ENCODE peak calls at places on chromosomes 2 and 18, in six cellular contexts. J is HepG2, T is K562, V is SK-N-SH, Y is GM12878, M is HCT116. S is an unnamed sample.

GRCh38 chr18:8841781-8842485 is 136.6 kb downstream of the MTCL1 start:
- DNase-seq in J (no peak), T (no peak), V (no peak), Y (no peak), M (no peak), S (no peak)

GRCh38 chr18:22309191-22309590 is 108.5 kb downstream of the CTAGE1 start:
- DNase-seq in J (no peak), T (no peak), V (no peak), Y (no peak), M (no peak), S (no peak)

GRCh38 chr18:34695300-34695699 is 14.8 kb upstream of the DTNA start:
- DNase-seq in J (no peak), T (no peak), V (no peak), Y (no peak), M (no peak), S (no peak)

GRCh38 chr2:33160217-33160616 is 213.5 kb downstream of the LTBP1 start:
- DNase-seq in J (no peak), T (no peak), V (no peak), Y (no peak), M (no peak), S (no peak)

GRCh38 chr18:66616523-66616983 is 12.7 kb upstream of the CDH19 start:
- DNase-seq in J (peak), T (no peak), V (peak), Y (no peak), M (no peak), S (peak)

GRCh38 chr2:42804338-42804737 is 12.0 kb upstream of the HAAO start:
- DNase-seq in J (no peak), T (no peak), V (no peak), Y (no peak), M (no peak), S (no peak)

GRCh38 chr2:128280901-128281321 is 37.8 kb downstream of the HS6ST1 start:
- DNase-seq in J (no peak), T (no peak), V (no peak), Y (no peak), M (no peak), S (no peak)

GRCh38 chr2:239106314-239106908 is 258.5 kb downstream of the TWIST2 start:
- DNase-seq in J (peak), T (peak), V (peak), Y (no peak), M (peak), S (peak)

GRCh38 chr2:69382547-69382946 is 4.5 kb downstream of the GFPT1 start:
- DNase-seq in J (no peak), T (no peak), V (no peak), Y (no peak), M (no peak), S (no peak)

GRCh38 chr2:8669157-8669852 is 12.6 kb upstream of the ID2 start:
- DNase-seq in J (no peak), T (no peak), V (no peak), Y (no peak), M (no peak), S (no peak)

GRCh38 chr2:100632759-100633158 is 70.0 kb downstream of the PDCL3 start:
- DNase-seq in J (no peak), T (peak), V (no peak), Y (no peak), M (no peak), S (no peak)

GRCh38 chr2:71358931-71359671 is 27.5 kb downstream of the ZNF638 start:
- DNase-seq in J (no peak), T (no peak), V (no peak), Y (no peak), M (no peak), S (no peak)

GRCh38 chr2:54570925-54571694 is 115.0 kb downstream of the SPTBN1 start:
- DNase-seq in J (peak), T (peak), V (peak), Y (peak), M (no peak), S (no peak)

GRCh38 chr2:223560704-223561435 is 41.3 kb downstream of the SCG2 start:
- DNase-seq in J (no peak), T (no peak), V (no peak), Y (no peak), M (peak), S (no peak)

GRCh38 chr2:158009425-158009824 is 92.3 kb upstream of the UPP2 start:
- DNase-seq in J (no peak), T (peak), V (no peak), Y (no peak), M (no peak), S (no peak)

GRCh38 chr2:9980520-9980919 is 29.0 kb downstream of the GRHL1 start:
- DNase-seq in J (no peak), T (no peak), V (no peak), Y (no peak), M (no peak), S (no peak)

GRCh38 chr2:6425037-6425436 is 440.7 kb downstream of the CMPK2 start:
- DNase-seq in J (no peak), T (no peak), V (no peak), Y (no peak), M (no peak), S (no peak)

GRCh38 chr2:113767811-113768210 is 11.4 kb upstream of the SLC35F5 start:
- DNase-seq in J (no peak), T (no peak), V (no peak), Y (no peak), M (no peak), S (no peak)

GRCh38 chr2:171579481-171579880 is 57.2 kb downstream of the CYBRD1 start:
- DNase-seq in J (no peak), T (no peak), V (no peak), Y (no peak), M (no peak), S (no peak)

GRCh38 chr2:60299179-60299578 is 254.3 kb downstream of the BCL11A start:
- DNase-seq in J (no peak), T (no peak), V (no peak), Y (no peak), M (no peak), S (no peak)

GRCh38 chr2:134170700-134171099 is 83.2 kb upstream of the MGAT5 start:
- DNase-seq in J (no peak), T (peak), V (no peak), Y (no peak), M (no peak), S (no peak)

GRCh38 chr18:23689616-23690504 is 607 bp downstream of the LAMA3 start:
- DNase-seq in J (no peak), T (no peak), V (no peak), Y (no peak), M (no peak), S (peak)

GRCh38 chr2:239018291-239019192 is 170.7 kb downstream of the TWIST2 start:
- DNase-seq in J (no peak), T (no peak), V (no peak), Y (no peak), M (no peak), S (no peak)

GRCh38 chr2:15195723-15196270 is 365.3 kb downstream of the NBAS start:
- DNase-seq in J (no peak), T (no peak), V (no peak), Y (no peak), M (no peak), S (peak)

GRCh38 chr18:48412339-48412929 is 3.3 kb upstream of the ZBTB7C start:
- DNase-seq in J (peak), T (peak), V (peak), Y (no peak), M (peak), S (peak)

GRCh38 chr2:172181840-172182239 is 79.1 kb upstream of the DLX2 start:
- DNase-seq in J (no peak), T (no peak), V (no peak), Y (no peak), M (no peak), S (no peak)

GRCh38 chr2:161710131-161710915 is 86.1 kb downstream of the SLC4A10 start:
- DNase-seq in J (no peak), T (no peak), V (no peak), Y (no peak), M (no peak), S (no peak)

GRCh38 chr2:119123359-119123758 is 35.2 kb downstream of the C1QL2 start:
- DNase-seq in J (no peak), T (no peak), V (no peak), Y (no peak), M (no peak), S (no peak)

GRCh38 chr2:217974389-217975005 is 28.3 kb downstream of the TNS1 start:
- DNase-seq in J (no peak), T (no peak), V (no peak), Y (no peak), M (no peak), S (no peak)

GRCh38 chr2:42063383-42064171 is 15.8 kb downstream of the PKDCC start:
- DNase-seq in J (peak), T (no peak), V (no peak), Y (no peak), M (no peak), S (no peak)

GRCh38 chr2:218567797-218568189 is 358 bp downstream of the USP37 start:
- DNase-seq in J (no peak), T (no peak), V (no peak), Y (no peak), M (no peak), S (no peak)

GRCh38 chr2:595831-596592 is 81.2 kb downstream of the TMEM18 start:
- DNase-seq in J (no peak), T (no peak), V (peak), Y (no peak), M (no peak), S (no peak)

DNA sequence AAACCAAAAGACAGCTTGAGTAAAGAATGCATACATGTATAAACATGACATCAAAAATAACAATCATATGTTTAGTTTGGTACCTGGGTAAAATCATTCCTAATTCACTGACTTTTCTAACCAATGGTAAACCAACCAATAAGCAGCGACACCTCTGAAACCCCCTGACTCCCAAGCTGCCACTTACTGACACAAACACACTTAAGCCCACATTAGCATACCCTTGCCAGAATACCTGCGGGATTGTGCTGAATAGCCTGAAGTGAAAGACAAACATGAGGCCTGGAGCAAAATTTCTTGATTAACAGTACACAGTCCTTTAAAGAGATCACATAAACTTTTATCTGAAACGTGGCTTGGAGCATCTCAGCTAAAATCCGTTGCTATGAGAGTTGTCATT is 902.9 kb downstream of the TMEM182 start:
- DNase-seq in J (no peak), T (no peak), V (no peak), Y (no peak), M (no peak), S (no peak)
- TF ChIP-seq JUND in J (no peak), T (no peak), V (no peak), Y (no peak), M (no peak), S (no peak)

GRCh38 chr2:187169864-187170263 is 278.2 kb downstream of the CALCRL start:
- DNase-seq in J (no peak), T (no peak), V (no peak), Y (no peak), M (no peak), S (no peak)
- TF ChIP-seq JUND in J (no peak), T (no peak), V (no peak), Y (no peak), M (no peak), S (no peak)

DNA sequence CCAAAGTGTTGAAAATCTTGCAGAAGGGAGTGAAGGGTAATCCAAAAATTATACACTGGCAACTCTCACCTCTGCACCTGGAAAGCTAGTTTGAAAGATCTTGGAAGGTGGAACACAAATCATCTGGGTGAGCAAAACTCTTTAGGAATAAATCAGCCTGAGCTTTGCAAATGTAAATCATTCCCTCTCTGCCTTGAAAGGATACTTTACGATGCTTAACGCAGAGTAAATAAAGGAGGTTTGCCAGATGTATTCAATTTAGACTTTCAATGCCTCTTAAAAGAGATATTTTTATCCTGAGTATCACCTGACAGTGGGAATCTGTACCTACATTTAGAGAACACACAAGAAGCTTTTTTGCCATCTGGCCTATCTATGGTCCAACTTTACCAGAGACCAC is 983.2 kb upstream of the CDH2 start:
- DNase-seq in J (no peak), T (no peak), V (no peak), Y (no peak), M (no peak), S (no peak)
- TF ChIP-seq JUND in J (no peak), T (no peak), V (peak), Y (no peak), M (no peak), S (no peak)

GRCh38 chr2:86138736-86139625 is 32.9 kb downstream of the PTCD3 start:
- DNase-seq in J (no peak), T (no peak), V (no peak), Y (no peak), M (no peak), S (no peak)
- TF ChIP-seq JUND in J (no peak), T (no peak), V (no peak), Y (no peak), M (no peak), S (no peak)

S was measured in T47D.